ENCODE peak calls at places on chromosomes 1 and 21, in five cellular contexts. X, O, U, D and G are unnamed samples.
A peak's percentile ranks its signal among the peaks of the same experiment; 100 is the strongest.

GRCh38 chr1:94927405-94928175 is 680 bp upstream of the CNN3 start:
- DNase-seq in X (no peak), O (no peak), U (no peak), D (no peak), G (no peak)

GRCh38 chr1:3698660-3699408 is 46.5 kb downstream of the TP73 start:
- DNase-seq in X (no peak), O (no peak), U (no peak), D (no peak), G (no peak)

GRCh38 chr1:50878434-50878833 is 81.6 kb downstream of the FAF1 start:
- DNase-seq in X (no peak), O (no peak), U (no peak), D (no peak), G (no peak)

GRCh38 chr1:173257805-173258204 is 50.7 kb upstream of the TNFSF4 start:
- DNase-seq in X (no peak), O (no peak), U (no peak), D (no peak), G (no peak)

GRCh38 chr1:175183586-175183985 is 9.0 kb downstream of the KIAA0040 start:
- DNase-seq in X (no peak), O (no peak), U (no peak), D (no peak), G (no peak)

GRCh38 chr1:28756846-28757245 is 20.1 kb downstream of the YTHDF2 start:
- DNase-seq in X (no peak), O (no peak), U (no peak), D (no peak), G (no peak)

GRCh38 chr1:71796044-71796443 is 486.3 kb downstream of the NEGR1 start:
- DNase-seq in X (no peak), O (no peak), U (no peak), D (no peak), G (no peak)

GRCh38 chr1:205430631-205431305 is 8.9 kb upstream of the LEMD1 start:
- DNase-seq in X (peak; percentile 19), O (no peak), U (peak; percentile 31), D (peak; percentile 84), G (peak; percentile 63)

GRCh38 chr21:33380483-33380998 is 22.7 kb upstream of the IFNGR2 start:
- DNase-seq in X (peak; percentile 44), O (peak; percentile 75), U (peak; percentile 95), D (no peak), G (no peak)

GRCh38 chr1:53560572-53561487 is 101.6 kb downstream of the DMRTB1 start:
- DNase-seq in X (no peak), O (no peak), U (no peak), D (no peak), G (no peak)

GRCh38 chr21:34874689-34875513 is 174.2 kb downstream of the RUNX1 start:
- DNase-seq in X (no peak), O (no peak), U (no peak), D (no peak), G (no peak)

GRCh38 chr1:166350490-166350889 is 183.7 kb upstream of the FAM78B start:
- DNase-seq in X (no peak), O (peak; percentile 90), U (no peak), D (peak; percentile 17), G (no peak)

GRCh38 chr1:94332952-94333351 is 85.2 kb upstream of the ABCD3 start:
- DNase-seq in X (no peak), O (no peak), U (peak; percentile 80), D (no peak), G (no peak)

GRCh38 chr1:22127248-22127647 is 15.6 kb downstream of the WNT4 start:
- DNase-seq in X (no peak), O (no peak), U (no peak), D (no peak), G (no peak)